ENCODE peak calls at places on chromosomes 1 and 21, in eight cellular contexts. One of them, this sample, is unnamed.

GRCh38 chr1:237932806-237933205 is 42.1 kb upstream of the ZP4 start:
- DNase-seq in endothelial cell of umbilical vein: no peak
- DNase-seq in tibial nerve: no peak
- DNase-seq in transverse colon: no peak
- DNase-seq in adrenal gland: no peak
- DNase-seq in A549: no peak
- DNase-seq in uterus: no peak
- DNase-seq in breast epithelium: no peak
- DNase-seq in this sample: no peak

GRCh38 chr1:98897479-98897878 is 107.2 kb downstream of the PLPPR5 start:
- DNase-seq in adrenal gland: no peak
- DNase-seq in endothelial cell of umbilical vein: no peak
- DNase-seq in uterus: no peak
- DNase-seq in transverse colon: no peak
- DNase-seq in breast epithelium: no peak
- DNase-seq in tibial nerve: no peak
- DNase-seq in A549: no peak
- DNase-seq in this sample: no peak

GRCh38 chr1:160189649-160190625 is at the start of gene CASQ1:
- DNase-seq in uterus: peak
- DNase-seq in breast epithelium: peak
- DNase-seq in A549: no peak
- DNase-seq in tibial nerve: no peak
- DNase-seq in endothelial cell of umbilical vein: peak
- DNase-seq in adrenal gland: peak
- DNase-seq in transverse colon: peak
- DNase-seq in this sample: no peak

GRCh38 chr1:90346757-90347156 is 351.8 kb downstream of the ZNF326 start:
- DNase-seq in adrenal gland: no peak
- DNase-seq in endothelial cell of umbilical vein: no peak
- DNase-seq in tibial nerve: no peak
- DNase-seq in transverse colon: no peak
- DNase-seq in uterus: no peak
- DNase-seq in A549: no peak
- DNase-seq in breast epithelium: no peak
- DNase-seq in this sample: no peak

GRCh38 chr1:221648201-221648600 is 93.7 kb downstream of the DUSP10 start:
- DNase-seq in adrenal gland: no peak
- DNase-seq in uterus: no peak
- DNase-seq in endothelial cell of umbilical vein: no peak
- DNase-seq in tibial nerve: no peak
- DNase-seq in A549: no peak
- DNase-seq in breast epithelium: no peak
- DNase-seq in transverse colon: no peak
- DNase-seq in this sample: no peak

GRCh38 chr1:192609110-192610079 is 26.6 kb upstream of the RGS13 start:
- DNase-seq in breast epithelium: no peak
- DNase-seq in A549: no peak
- DNase-seq in uterus: peak
- DNase-seq in transverse colon: peak
- DNase-seq in tibial nerve: peak
- DNase-seq in endothelial cell of umbilical vein: no peak
- DNase-seq in adrenal gland: peak
- DNase-seq in this sample: peak

GRCh38 chr1:202090994-202091393 is 31.7 kb upstream of the GPR37L1 start:
- DNase-seq in adrenal gland: no peak
- DNase-seq in breast epithelium: no peak
- DNase-seq in tibial nerve: no peak
- DNase-seq in endothelial cell of umbilical vein: no peak
- DNase-seq in A549: peak
- DNase-seq in transverse colon: no peak
- DNase-seq in uterus: no peak
- DNase-seq in this sample: no peak

GRCh38 chr1:165637427-165637826 is 6.4 kb downstream of the MGST3 start:
- DNase-seq in A549: peak
- DNase-seq in adrenal gland: no peak
- DNase-seq in breast epithelium: no peak
- DNase-seq in tibial nerve: no peak
- DNase-seq in transverse colon: peak
- DNase-seq in endothelial cell of umbilical vein: peak
- DNase-seq in uterus: no peak
- DNase-seq in this sample: no peak

GRCh38 chr1:184116287-184116686 is 64.8 kb downstream of the TSEN15 start:
- DNase-seq in uterus: no peak
- DNase-seq in breast epithelium: no peak
- DNase-seq in adrenal gland: no peak
- DNase-seq in tibial nerve: no peak
- DNase-seq in A549: no peak
- DNase-seq in transverse colon: no peak
- DNase-seq in endothelial cell of umbilical vein: peak
- DNase-seq in this sample: no peak

GRCh38 chr1:53197301-53198205 is 929 bp downstream of the CPT2 start:
- DNase-seq in endothelial cell of umbilical vein: peak
- DNase-seq in tibial nerve: no peak
- DNase-seq in breast epithelium: no peak
- DNase-seq in uterus: no peak
- DNase-seq in adrenal gland: no peak
- DNase-seq in A549: no peak
- DNase-seq in transverse colon: no peak
- DNase-seq in this sample: no peak

GRCh38 chr1:58812926-58813325 is 29.1 kb upstream of the JUN start:
- DNase-seq in breast epithelium: no peak
- DNase-seq in A549: no peak
- DNase-seq in tibial nerve: no peak
- DNase-seq in transverse colon: no peak
- DNase-seq in adrenal gland: no peak
- DNase-seq in endothelial cell of umbilical vein: no peak
- DNase-seq in uterus: no peak
- DNase-seq in this sample: no peak

GRCh38 chr1:155880251-155880650 is 20.9 kb downstream of the SYT11 start:
- DNase-seq in endothelial cell of umbilical vein: no peak
- DNase-seq in uterus: no peak
- DNase-seq in tibial nerve: no peak
- DNase-seq in breast epithelium: no peak
- DNase-seq in A549: no peak
- DNase-seq in adrenal gland: no peak
- DNase-seq in transverse colon: no peak
- DNase-seq in this sample: no peak

GRCh38 chr1:240149488-240150094 is 57.9 kb downstream of the FMN2 start:
- DNase-seq in endothelial cell of umbilical vein: peak
- DNase-seq in transverse colon: no peak
- DNase-seq in A549: peak
- DNase-seq in adrenal gland: no peak
- DNase-seq in uterus: no peak
- DNase-seq in tibial nerve: no peak
- DNase-seq in breast epithelium: no peak
- DNase-seq in this sample: no peak

GRCh38 chr1:107004421-107004820 is 52.1 kb upstream of the PRMT6 start:
- DNase-seq in transverse colon: no peak
- DNase-seq in tibial nerve: no peak
- DNase-seq in endothelial cell of umbilical vein: no peak
- DNase-seq in adrenal gland: no peak
- DNase-seq in breast epithelium: no peak
- DNase-seq in uterus: no peak
- DNase-seq in A549: no peak
- DNase-seq in this sample: no peak

GRCh38 chr1:153538315-153538821 is 2.4 kb downstream of the S100A5 start:
- DNase-seq in adrenal gland: no peak
- DNase-seq in A549: no peak
- DNase-seq in tibial nerve: no peak
- DNase-seq in uterus: no peak
- DNase-seq in transverse colon: peak
- DNase-seq in breast epithelium: no peak
- DNase-seq in endothelial cell of umbilical vein: no peak
- DNase-seq in this sample: peak

GRCh38 chr1:2559509-2560298 is 3.5 kb downstream of the TNFRSF14 start:
- DNase-seq in uterus: no peak
- DNase-seq in A549: no peak
- DNase-seq in adrenal gland: no peak
- DNase-seq in endothelial cell of umbilical vein: no peak
- DNase-seq in breast epithelium: no peak
- DNase-seq in transverse colon: no peak
- DNase-seq in tibial nerve: no peak
- DNase-seq in this sample: no peak

GRCh38 chr1:39995973-39996393 is 41.0 kb downstream of the MFSD2A start:
- DNase-seq in uterus: no peak
- DNase-seq in A549: no peak
- DNase-seq in adrenal gland: no peak
- DNase-seq in endothelial cell of umbilical vein: no peak
- DNase-seq in breast epithelium: no peak
- DNase-seq in transverse colon: peak
- DNase-seq in tibial nerve: no peak
- DNase-seq in this sample: no peak

GRCh38 chr1:91314643-91315042 is 90.0 kb downstream of the HFM1 start:
- DNase-seq in transverse colon: no peak
- DNase-seq in tibial nerve: no peak
- DNase-seq in breast epithelium: no peak
- DNase-seq in uterus: no peak
- DNase-seq in A549: no peak
- DNase-seq in endothelial cell of umbilical vein: no peak
- DNase-seq in adrenal gland: no peak
- DNase-seq in this sample: no peak

DNA sequence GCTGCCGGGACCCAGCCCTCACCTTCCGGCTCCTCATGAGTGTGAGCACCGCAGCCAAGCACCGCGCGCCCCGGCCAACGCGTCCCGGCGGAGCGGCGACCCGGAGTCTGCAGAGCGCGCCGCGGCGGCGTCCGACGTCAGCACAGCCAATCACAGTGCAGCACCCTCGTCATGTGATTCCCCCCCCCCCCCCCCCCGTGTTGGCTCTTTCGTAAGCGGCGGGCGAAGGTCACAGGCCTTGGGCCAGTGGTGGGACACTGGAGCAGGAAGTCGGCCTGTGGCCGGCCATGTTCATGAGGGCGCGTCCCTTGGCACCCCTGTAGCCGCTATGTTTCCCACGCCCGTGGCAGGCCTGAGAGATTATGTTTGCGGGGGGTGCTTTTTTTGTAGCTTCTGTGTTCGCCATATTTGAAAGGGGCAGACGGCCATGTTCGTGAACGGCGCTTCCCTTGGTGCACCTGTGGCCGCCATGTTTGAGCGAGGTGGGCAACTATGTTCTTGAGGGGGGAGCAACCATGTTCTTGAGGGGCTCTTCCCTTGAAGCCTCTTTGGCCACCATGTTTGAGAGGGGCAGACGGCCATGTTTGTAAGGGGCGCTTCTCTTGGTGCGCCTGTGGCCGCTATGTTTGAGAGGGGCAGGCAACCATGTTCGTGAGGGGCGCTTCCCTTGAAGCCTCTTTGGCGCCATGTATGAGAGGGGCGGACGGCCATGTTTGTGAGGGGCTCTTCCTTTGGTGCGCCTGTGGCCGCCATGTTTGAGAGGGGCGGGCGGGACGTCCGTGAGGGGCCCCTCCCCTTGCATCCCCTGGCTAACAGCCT is at the start of gene C1orf174:
- DNase-seq in tibial nerve: peak
- DNase-seq in A549: peak
- DNase-seq in uterus: peak
- DNase-seq in breast epithelium: peak
- DNase-seq in adrenal gland: peak
- DNase-seq in endothelial cell of umbilical vein: peak
- DNase-seq in transverse colon: peak
- DNase-seq in this sample: peak
- TF ChIP-seq POLR2A in tibial nerve: no peak
- TF ChIP-seq POLR2A in A549: peak
- TF ChIP-seq POLR2A in uterus: no peak
- TF ChIP-seq POLR2A in breast epithelium: no peak
- TF ChIP-seq POLR2A in adrenal gland: peak
- TF ChIP-seq POLR2A in endothelial cell of umbilical vein: peak
- TF ChIP-seq POLR2A in transverse colon: peak
- TF ChIP-seq POLR2A in this sample: no peak

DNA sequence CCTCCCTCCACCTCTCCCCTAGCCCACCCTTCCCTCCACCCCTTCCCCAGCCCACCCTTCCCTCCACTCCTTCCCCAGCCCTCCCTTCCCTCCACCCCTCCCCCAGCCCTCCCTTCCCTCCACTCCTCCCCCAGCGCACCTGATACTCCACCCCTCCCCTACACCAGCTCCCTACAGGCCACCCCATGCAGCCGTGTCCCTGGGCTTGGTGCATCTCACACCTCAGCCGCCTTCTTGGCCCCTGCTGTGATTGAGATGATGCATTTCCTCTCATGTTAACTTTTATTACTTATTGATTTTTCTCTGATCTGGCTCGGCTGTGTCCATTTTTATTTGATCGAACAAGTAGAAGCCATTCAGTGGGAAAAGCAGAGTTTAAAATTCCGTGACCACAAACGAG is 243.8 kb downstream of the MATN1 start:
- DNase-seq in breast epithelium: no peak
- DNase-seq in tibial nerve: no peak
- DNase-seq in endothelial cell of umbilical vein: no peak
- DNase-seq in A549: no peak
- DNase-seq in uterus: no peak
- DNase-seq in adrenal gland: peak
- DNase-seq in transverse colon: no peak
- DNase-seq in this sample: no peak
- TF ChIP-seq CTCF in breast epithelium: no peak
- TF ChIP-seq CTCF in tibial nerve: no peak
- TF ChIP-seq CTCF in endothelial cell of umbilical vein: no peak
- TF ChIP-seq CTCF in A549: no peak
- TF ChIP-seq CTCF in uterus: no peak
- TF ChIP-seq CTCF in adrenal gland: no peak
- TF ChIP-seq CTCF in transverse colon: no peak
- TF ChIP-seq CTCF in this sample: no peak

GRCh38 chr21:29030909-29031308 is 6.4 kb downstream of the USP16 start:
- DNase-seq in endothelial cell of umbilical vein: no peak
- DNase-seq in transverse colon: no peak
- DNase-seq in adrenal gland: no peak
- DNase-seq in A549: no peak
- DNase-seq in tibial nerve: no peak
- DNase-seq in breast epithelium: no peak
- DNase-seq in uterus: no peak
- DNase-seq in this sample: no peak
- TF ChIP-seq POLR2A in endothelial cell of umbilical vein: no peak
- TF ChIP-seq POLR2A in transverse colon: no peak
- TF ChIP-seq POLR2A in adrenal gland: no peak
- TF ChIP-seq POLR2A in A549: no peak
- TF ChIP-seq POLR2A in tibial nerve: no peak
- TF ChIP-seq POLR2A in breast epithelium: no peak
- TF ChIP-seq POLR2A in uterus: no peak
- TF ChIP-seq POLR2A in this sample: no peak

DNA sequence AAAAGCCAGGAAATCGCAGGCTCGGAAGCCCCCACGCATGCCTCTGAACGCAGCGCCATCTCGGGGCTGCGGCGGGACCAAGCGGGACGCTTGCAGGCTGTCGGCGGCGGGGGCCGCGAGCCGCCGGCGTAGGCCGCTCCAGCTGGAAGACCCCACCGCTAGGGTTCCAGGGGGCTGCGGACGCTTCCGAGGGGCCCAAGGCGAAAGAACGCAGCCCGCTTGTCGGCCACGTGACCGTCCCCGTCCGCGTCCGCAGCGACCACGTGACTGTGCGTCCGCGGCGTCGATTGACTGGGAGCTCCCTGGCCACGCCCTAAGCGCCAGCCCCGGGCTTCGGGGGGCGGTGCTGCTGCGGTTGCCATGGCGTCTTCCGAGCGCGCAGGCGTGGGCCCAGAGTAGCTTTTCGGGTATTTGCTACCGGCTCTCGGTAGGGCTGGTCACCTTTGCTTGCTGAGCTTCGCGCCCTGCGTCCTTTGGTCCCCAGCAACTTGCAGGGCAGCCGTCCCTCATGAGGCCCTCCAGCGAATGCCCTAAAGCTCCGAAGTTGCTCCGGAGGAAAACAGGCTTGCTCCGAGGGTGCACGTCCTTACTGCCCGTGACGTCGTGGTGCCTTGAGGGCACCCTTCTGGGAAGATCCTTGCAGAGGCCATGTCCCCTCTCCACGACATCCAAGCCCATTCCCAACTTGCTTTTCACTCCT is 197.2 kb downstream of the DYRK1A start:
- DNase-seq in breast epithelium: peak
- DNase-seq in endothelial cell of umbilical vein: peak
- DNase-seq in transverse colon: peak
- DNase-seq in tibial nerve: peak
- DNase-seq in adrenal gland: peak
- DNase-seq in uterus: peak
- DNase-seq in A549: peak
- DNase-seq in this sample: peak
- TF ChIP-seq CTCF in breast epithelium: no peak
- TF ChIP-seq CTCF in endothelial cell of umbilical vein: peak
- TF ChIP-seq CTCF in transverse colon: peak
- TF ChIP-seq CTCF in tibial nerve: peak
- TF ChIP-seq CTCF in adrenal gland: no peak
- TF ChIP-seq CTCF in uterus: peak
- TF ChIP-seq CTCF in A549: peak
- TF ChIP-seq CTCF in this sample: no peak